ENCODE peak calls at places on chromosomes 5 and 9, in ten cellular contexts. M is choroid plexus epithelial cell; W is posterior cingulate gyrus; Y is stromal cell of bone marrow; G is lower lobe of right lung; K is activated CD4-positive, alpha-beta T cell treated with anti-CD3 and anti-CD28 coated beads, Interleukin-2, amount 50 U/mL, for 1 hour; C is body of pancreas; I is stimulated activated CD4-positive, alpha-beta T cell treated with anti-CD3 and anti-CD28 coated beads, TNF-alpha, amount 100 ng/mL, for 24 hours; Q is substantia nigra; O is cortex of kidney. F is an unnamed sample.

GRCh38 chr5:131430794-131431193 is 166.9 kb downstream of the CDC42SE2 start:
- DNase-seq in C (no peak), G (no peak), O (no peak), M (peak; percentile 16), W (no peak), I (no peak), Y (peak; percentile 3), K (no peak), Q (no peak), F (no peak)

GRCh38 chr5:76269259-76269958 is 133.7 kb upstream of the IQGAP2 start:
- DNase-seq in I (peak; percentile 8), M (no peak), O (no peak), W (no peak), Y (no peak), G (no peak), C (no peak), K (no peak), Q (no peak), F (no peak)

GRCh38 chr9:16708638-16709435 is 161.6 kb downstream of the BNC2 start:
- DNase-seq in C (no peak), Q (no peak), I (no peak), Y (no peak), K (no peak), O (no peak), W (no peak), G (no peak), M (no peak), F (no peak)

GRCh38 chr5:158832096-158832495 is 267.6 kb downstream of the EBF1 start:
- DNase-seq in K (no peak), G (no peak), W (no peak), Q (no peak), O (no peak), M (no peak), C (no peak), I (no peak), Y (peak; percentile 36), F (no peak)

GRCh38 chr9:114303571-114303970 is 19.3 kb upstream of the ORM1 start:
- DNase-seq in G (peak; percentile 4), W (no peak), I (no peak), M (no peak), K (no peak), Y (no peak), C (no peak), O (no peak), Q (no peak), F (no peak)

GRCh38 chr5:180603076-180603591 is 11.8 kb upstream of the SCGB3A1 start:
- DNase-seq in K (no peak), C (no peak), M (no peak), Q (no peak), W (peak; percentile 19), I (no peak), Y (no peak), G (peak; percentile 37), O (no peak), F (no peak)

GRCh38 chr9:129402341-129402739 is 218.6 kb downstream of the C9orf50 start:
- DNase-seq in O (no peak), K (no peak), I (no peak), Q (no peak), C (no peak), M (no peak), Y (no peak), W (peak; percentile 26), G (no peak), F (no peak)

GRCh38 chr9:122347348-122348287 is 23.2 kb upstream of the PTGS1 start:
- DNase-seq in Y (no peak), M (peak; percentile 38), W (no peak), Q (no peak), O (no peak), G (no peak), K (peak; percentile 4), C (peak; percentile 21), I (no peak), F (no peak)

GRCh38 chr5:175696139-175696854 is 38.4 kb downstream of the HRH2 start:
- DNase-seq in C (peak; percentile 79), M (peak; percentile 7), G (peak; percentile 90), I (peak; percentile 60), Y (no peak), Q (peak; percentile 8), K (peak; percentile 68), W (no peak), O (no peak), F (peak; percentile 15)

GRCh38 chr5:64827703-64828102 is 59.0 kb downstream of the CWC27 start:
- DNase-seq in C (no peak), W (no peak), M (peak; percentile 65), Q (no peak), K (no peak), I (no peak), Y (no peak), G (no peak), O (no peak), F (no peak)

GRCh38 chr5:16791036-16791705 is 144.9 kb downstream of the MYO10 start:
- DNase-seq in I (no peak), M (peak; percentile 82), Y (peak; percentile 40), K (no peak), O (no peak), Q (no peak), G (no peak), W (no peak), C (peak; percentile 48), F (no peak)

F was measured in GOT3.